ENCODE peak calls at places on chromosome 1, in five cellular contexts. F, T, U, X and O are unnamed samples.

GRCh38 chr1:152309955-152310354 is 15.1 kb downstream of the FLG start:
- DNase-seq in F (peak), T (no peak), U (no peak), X (no peak), O (no peak)

GRCh38 chr1:91693542-91693941 is 192.4 kb downstream of the TGFBR3 start:
- DNase-seq in F (no peak), T (no peak), U (no peak), X (no peak), O (no peak)

GRCh38 chr1:31152181-31152768 is 86.8 kb upstream of the PUM1 start:
- DNase-seq in F (peak), T (no peak), U (no peak), X (no peak), O (peak)

GRCh38 chr1:27382950-27383627 is at the start of gene CD164L2:
- DNase-seq in F (peak), T (no peak), U (peak), X (no peak), O (no peak)

GRCh38 chr1:223363057-223363855 is 720 bp downstream of the SUSD4 start:
- DNase-seq in F (peak), T (peak), U (peak), X (no peak), O (peak)

GRCh38 chr1:220918285-220918951 is 39.2 kb downstream of the HLX start:
- DNase-seq in F (no peak), T (no peak), U (no peak), X (no peak), O (no peak)

GRCh38 chr1:42680045-42680444 is 2.2 kb upstream of the YBX1 start:
- DNase-seq in F (no peak), T (no peak), U (no peak), X (no peak), O (no peak)

GRCh38 chr1:26862781-26863676 is at the start of gene SFN:
- DNase-seq in F (peak), T (peak), U (peak), X (no peak), O (peak)

GRCh38 chr1:204171751-204172178 is 5.6 kb upstream of the REN start:
- DNase-seq in F (no peak), T (peak), U (no peak), X (no peak), O (no peak)

GRCh38 chr1:87683557-87683956 is 354.9 kb downstream of the LMO4 start:
- DNase-seq in F (no peak), T (no peak), U (no peak), X (no peak), O (no peak)

GRCh38 chr1:203462878-203463277 is 12.7 kb upstream of the PRELP start:
- DNase-seq in F (no peak), T (no peak), U (no peak), X (no peak), O (no peak)

GRCh38 chr1:87961992-87962391 is 633.3 kb downstream of the LMO4 start:
- DNase-seq in F (no peak), T (no peak), U (no peak), X (no peak), O (no peak)

GRCh38 chr1:54421101-54421504 is 14.9 kb upstream of the SSBP3 start:
- DNase-seq in F (no peak), T (no peak), U (no peak), X (no peak), O (no peak)

GRCh38 chr1:58515794-58516401 is 30.6 kb downstream of the OMA1 start:
- DNase-seq in F (no peak), T (peak), U (peak), X (no peak), O (peak)

GRCh38 chr1:41721039-41721438 is 197.7 kb downstream of the HIVEP3 start:
- DNase-seq in F (no peak), T (no peak), U (peak), X (no peak), O (no peak)

GRCh38 chr1:30740952-30741894 is 16.4 kb downstream of the LAPTM5 start:
- DNase-seq in F (no peak), T (no peak), U (no peak), X (no peak), O (no peak)

GRCh38 chr1:99646885-99647284 is 972 bp downstream of the PALMD start:
- DNase-seq in F (no peak), T (no peak), U (no peak), X (no peak), O (no peak)

GRCh38 chr1:99829269-99829668 is 20.9 kb upstream of the AGL start:
- DNase-seq in F (no peak), T (no peak), U (no peak), X (no peak), O (no peak)

GRCh38 chr1:227351443-227351842 is 33.2 kb upstream of the CDC42BPA start:
- DNase-seq in F (no peak), T (no peak), U (no peak), X (no peak), O (no peak)

GRCh38 chr1:85816606-85817005 is 108.4 kb upstream of the ZNHIT6 start:
- DNase-seq in F (no peak), T (no peak), U (no peak), X (no peak), O (no peak)

GRCh38 chr1:54299037-54299436 is 99.1 kb downstream of the MRPL37 start:
- DNase-seq in F (no peak), T (no peak), U (no peak), X (no peak), O (no peak)

GRCh38 chr1:241640867-241641542 is 836 bp upstream of the CHML start:
- DNase-seq in F (peak), T (peak), U (peak), X (no peak), O (peak)

GRCh38 chr1:152858062-152858461 is 1.7 kb upstream of the LCE7A start:
- DNase-seq in F (no peak), T (no peak), U (no peak), X (no peak), O (no peak)

GRCh38 chr1:162565460-162565859 is 3.9 kb downstream of the UAP1 start:
- DNase-seq in F (no peak), T (no peak), U (no peak), X (no peak), O (no peak)

GRCh38 chr1:201495447-201496295 is 11.3 kb downstream of the CSRP1 start:
- DNase-seq in F (no peak), T (no peak), U (no peak), X (peak), O (no peak)

GRCh38 chr1:85297855-85298629 is 21.6 kb upstream of the BCL10 start:
- DNase-seq in F (no peak), T (peak), U (peak), X (no peak), O (no peak)

GRCh38 chr1:97901017-97901658 is 19.7 kb downstream of the DPYD start:
- DNase-seq in F (no peak), T (no peak), U (no peak), X (no peak), O (no peak)

GRCh38 chr1:61588736-61589381 is 136.1 kb downstream of the TM2D1 start:
- DNase-seq in F (peak), T (peak), U (peak), X (no peak), O (peak)

GRCh38 chr1:8985915-8986813 is 40.1 kb downstream of the SLC2A7 start:
- DNase-seq in F (no peak), T (peak), U (no peak), X (peak), O (no peak)

GRCh38 chr1:163440090-163440489 is 118.3 kb downstream of the NUF2 start:
- DNase-seq in F (no peak), T (no peak), U (no peak), X (no peak), O (no peak)

GRCh38 chr1:150546294-150546937 is 2.8 kb upstream of the ADAMTSL4 start:
- DNase-seq in F (no peak), T (no peak), U (no peak), X (no peak), O (no peak)

GRCh38 chr1:156499703-156500577 is 635 bp downstream of the MEF2D start:
- DNase-seq in F (no peak), T (no peak), U (peak), X (peak), O (peak)